ENCODE peak calls at places on chromosomes 2 and 18, in six cellular contexts. E is osteocyte, L is nephron progenitor cell, Y is AG09319, N is neural progenitor cell, Q is epithelial cell of esophagus. R is an unnamed sample.
A peak's percentile ranks its signal among the peaks of the same experiment; 100 is the strongest.

GRCh38 chr2:203900298-203900697 is 32.7 kb downstream of the CTLA4 start:
- DNase-seq in E (no peak), L (no peak), Y (no peak), N (no peak), Q (no peak), R (no peak)

GRCh38 chr2:178345951-178346350 is 105.0 kb downstream of the PRKRA start:
- DNase-seq in E (no peak), L (no peak), Y (no peak), N (no peak), Q (no peak), R (no peak)

GRCh38 chr2:32355976-32356734 is 668 bp upstream of the BIRC6 start:
- DNase-seq in E (no peak), L (no peak), Y (no peak), N (no peak), Q (peak; percentile 46), R (no peak)

GRCh38 chr2:189261431-189261841 is 81.9 kb upstream of the COL5A2 start:
- DNase-seq in E (no peak), L (no peak), Y (no peak), N (no peak), Q (peak; percentile 65), R (no peak)

GRCh38 chr18:1034971-1035370 is 130.3 kb downstream of the ADCYAP1 start:
- DNase-seq in E (no peak), L (no peak), Y (no peak), N (no peak), Q (no peak), R (no peak)

GRCh38 chr2:167924556-167924955 is 322.8 kb downstream of the STK39 start:
- DNase-seq in E (no peak), L (no peak), Y (no peak), N (no peak), Q (peak; percentile 6), R (no peak)

GRCh38 chr2:64629329-64629781 is 24.4 kb downstream of the SERTAD2 start:
- DNase-seq in E (peak; percentile 62), L (no peak), Y (no peak), N (no peak), Q (peak; percentile 57), R (no peak)

GRCh38 chr2:12816379-12817306 is 99.9 kb downstream of the TRIB2 start:
- DNase-seq in E (no peak), L (no peak), Y (no peak), N (no peak), Q (peak; percentile 86), R (no peak)

GRCh38 chr18:35905436-35905835 is 67.0 kb upstream of the RMP24 start:
- DNase-seq in E (peak; percentile 53), L (no peak), Y (no peak), N (no peak), Q (no peak), R (no peak)

GRCh38 chr2:3692375-3692774 is 11.0 kb upstream of the DCDC2C start:
- DNase-seq in E (no peak), L (no peak), Y (no peak), N (peak; percentile 56), Q (peak; percentile 48), R (no peak)

GRCh38 chr2:47456851-47457250 is 53.9 kb downstream of the MSH2 start:
- DNase-seq in E (no peak), L (no peak), Y (no peak), N (no peak), Q (no peak), R (no peak)

GRCh38 chr2:134276381-134277172 is 22.7 kb downstream of the MGAT5 start:
- DNase-seq in E (no peak), L (no peak), Y (no peak), N (no peak), Q (peak; percentile 45), R (no peak)

GRCh38 chr18:53458944-53459580 is 765.4 kb downstream of the MBD2 start:
- DNase-seq in E (no peak), L (no peak), Y (no peak), N (peak; percentile 78), Q (no peak), R (no peak)

GRCh38 chr2:56534321-56534720 is 350.5 kb downstream of the CCDC85A start:
- DNase-seq in E (no peak), L (no peak), Y (no peak), N (no peak), Q (no peak), R (no peak)

GRCh38 chr2:74504591-74504990 is 2.9 kb downstream of the PCGF1 start:
- DNase-seq in E (no peak), L (no peak), Y (no peak), N (no peak), Q (no peak), R (no peak)

GRCh38 chr2:232809349-232810124 is 33.2 kb upstream of the KCNJ13 start:
- DNase-seq in E (no peak), L (no peak), Y (no peak), N (no peak), Q (no peak), R (no peak)

GRCh38 chr2:160205511-160205910 is 5.4 kb upstream of the ITGB6 start:
- DNase-seq in E (peak; percentile 88), L (no peak), Y (peak; percentile 78), N (no peak), Q (peak; percentile 100), R (no peak)

GRCh38 chr2:160906878-160907277 is 253.3 kb upstream of the TANK start:
- DNase-seq in E (no peak), L (no peak), Y (no peak), N (peak; percentile 27), Q (no peak), R (no peak)

GRCh38 chr2:44104855-44105271 is 63.8 kb upstream of the PPM1B start:
- DNase-seq in E (no peak), L (no peak), Y (no peak), N (no peak), Q (no peak), R (no peak)

GRCh38 chr2:11144077-11144723 is 11.1 kb upstream of the SLC66A3 start:
- DNase-seq in E (no peak), L (no peak), Y (no peak), N (no peak), Q (no peak), R (no peak)

GRCh38 chr2:26561918-26562810 is 79.0 kb downstream of the CIB4 start:
- DNase-seq in E (peak; percentile 84), L (no peak), Y (no peak), N (no peak), Q (peak; percentile 30), R (no peak)

GRCh38 chr2:149826471-149827125 is 239.0 kb upstream of the MMADHC start:
- DNase-seq in E (no peak), L (no peak), Y (no peak), N (no peak), Q (peak; percentile 39), R (no peak)

GRCh38 chr2:72932045-72932444 is 14.7 kb downstream of the EMX1 start:
- DNase-seq in E (no peak), L (no peak), Y (no peak), N (no peak), Q (peak; percentile 29), R (no peak)

GRCh38 chr2:27306657-27307544 is 1.3 kb downstream of the UCN start:
- DNase-seq in E (no peak), L (peak; percentile 20), Y (no peak), N (peak; percentile 42), Q (no peak), R (no peak)

GRCh38 chr18:46412831-46413371 is 244.1 kb downstream of the LOXHD1 start:
- DNase-seq in E (no peak), L (no peak), Y (no peak), N (no peak), Q (no peak), R (no peak)

DNA sequence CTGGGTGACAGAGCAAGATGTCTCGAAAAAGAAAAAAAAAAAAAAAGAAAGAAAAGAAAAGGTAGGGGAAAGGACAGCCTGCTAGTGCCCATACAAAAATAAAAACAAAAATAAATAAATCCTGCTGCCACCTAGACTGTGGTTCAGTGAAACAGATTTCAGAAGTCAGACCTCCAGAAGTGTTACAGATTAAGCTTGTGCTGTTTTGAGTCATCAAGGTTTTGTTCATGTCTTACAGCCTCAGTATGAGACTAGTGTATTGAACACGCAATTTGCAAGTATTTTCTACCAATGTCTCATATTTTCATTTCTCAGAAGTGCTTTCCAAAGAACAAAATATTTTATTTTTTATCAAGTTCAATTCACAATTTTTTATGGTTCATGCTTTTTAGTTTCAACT is 720.4 kb upstream of the GYPC start:
- DNase-seq in E (no peak), L (no peak), Y (no peak), N (no peak), Q (no peak), R (no peak)
- TF ChIP-seq CTCF in E (no peak), L (no peak), Y (no peak), N (no peak), Q (no peak), R (no peak)

GRCh38 chr2:105889046-105889445 is 144.3 kb downstream of the NCK2 start:
- DNase-seq in E (no peak), L (no peak), Y (no peak), N (no peak), Q (no peak), R (no peak)

GRCh38 chr2:105886680-105887079 is 142.0 kb downstream of the NCK2 start:
- DNase-seq in E (no peak), L (no peak), Y (no peak), N (no peak), Q (no peak), R (no peak)

GRCh38 chr2:105890856-105891255 is 146.1 kb downstream of the NCK2 start:
- DNase-seq in E (no peak), L (no peak), Y (no peak), N (peak; percentile 45), Q (no peak), R (no peak)

GRCh38 chr2:105887246-105887645 is 142.5 kb downstream of the NCK2 start:
- DNase-seq in E (no peak), L (no peak), Y (no peak), N (no peak), Q (no peak), R (no peak)

DNA sequence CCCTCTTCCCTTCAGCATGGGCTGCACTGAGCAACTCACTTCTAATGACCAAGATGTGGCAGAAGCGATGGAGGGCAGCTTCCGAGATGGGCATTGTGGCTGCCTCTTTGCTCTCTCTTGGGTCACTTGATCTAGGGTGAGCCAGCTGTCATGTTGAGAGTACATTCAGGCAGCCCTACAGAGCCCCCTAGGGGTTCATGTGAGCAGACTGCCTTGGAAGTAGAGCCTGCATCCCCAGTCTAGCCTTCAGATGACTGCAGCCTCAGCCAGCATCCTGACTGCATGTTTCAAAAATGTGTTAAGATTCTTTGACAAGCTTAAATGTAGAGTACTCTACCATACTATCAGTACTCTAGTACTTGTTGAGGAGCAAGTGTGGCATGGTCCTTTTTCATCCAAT is 143.9 kb downstream of the NCK2 start:
- DNase-seq in E (no peak), L (no peak), Y (no peak), N (no peak), Q (peak; percentile 29), R (no peak)
- TF ChIP-seq CTCF in E (no peak), L (no peak), Y (no peak), N (peak; percentile 21), Q (no peak), R (no peak)

GRCh38 chr2:55311444-55311870 is 42.4 kb upstream of the MTIF2 start:
- DNase-seq in E (no peak), L (no peak), Y (no peak), N (no peak), Q (peak; percentile 58), R (no peak)
- TF ChIP-seq CTCF in E (no peak), L (no peak), Y (peak; percentile 23), N (no peak), Q (peak; percentile 46), R (no peak)

DNA sequence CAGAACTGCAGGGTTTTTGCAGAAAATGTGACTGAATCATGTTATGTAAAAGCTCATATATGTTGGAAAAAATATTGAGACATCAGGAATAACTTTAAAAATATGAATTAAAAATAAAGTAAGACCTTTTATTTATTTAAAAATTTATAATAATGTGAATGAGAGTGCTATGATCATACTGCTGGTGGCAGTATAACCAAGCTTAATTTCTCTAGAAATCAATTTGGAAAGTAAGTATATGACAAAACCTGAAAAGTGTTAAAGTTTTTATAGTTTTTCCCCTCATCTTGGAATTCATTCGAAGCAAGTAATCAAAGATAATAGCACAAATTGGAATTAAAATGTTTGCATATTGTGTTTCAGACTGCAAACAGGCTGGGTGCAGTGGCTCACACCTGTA is 7.5 kb downstream of the SLC39A10 start:
- DNase-seq in E (no peak), L (no peak), Y (no peak), N (no peak), Q (no peak), R (no peak)
- TF ChIP-seq CTCF in E (peak; percentile 52), L (no peak), Y (peak; percentile 33), N (no peak), Q (no peak), R (no peak)